ENCODE peak calls at places on chromosome 7, in six cellular contexts. G is hepatocyte, R is body of pancreas, T is IMR-90, I is heart right ventricle, A is uterus. C is an unnamed sample.

GRCh38 chr7:139681463-139681755 is 96.4 kb downstream of the HIPK2 start:
- DNase-seq in G (no peak), R (no peak), T (no peak), I (no peak), A (no peak), C (no peak)

GRCh38 chr7:41977165-41977651 is 259.8 kb downstream of the GLI3 start:
- DNase-seq in G (peak; percentile 64), R (peak; percentile 19), T (peak; percentile 75), I (peak; percentile 46), A (no peak), C (no peak)

GRCh38 chr7:129401968-129402860 is 32.0 kb upstream of the STRIP2 start:
- DNase-seq in G (no peak), R (no peak), T (no peak), I (no peak), A (no peak), C (no peak)

GRCh38 chr7:81030472-81030871 is 111.6 kb upstream of the SEMA3C start:
- DNase-seq in G (no peak), R (no peak), T (no peak), I (no peak), A (no peak), C (no peak)

GRCh38 chr7:74101061-74101681 is 17.6 kb downstream of the LIMK1 start:
- DNase-seq in G (no peak), R (no peak), T (no peak), I (no peak), A (no peak), C (no peak)

GRCh38 chr7:13032524-13032923 is 345.1 kb downstream of the ARL4A start:
- DNase-seq in G (no peak), R (peak; percentile 5), T (no peak), I (no peak), A (no peak), C (no peak)

GRCh38 chr7:149797771-149798170 is 24.4 kb upstream of the ZNF467 start:
- DNase-seq in G (no peak), R (no peak), T (no peak), I (no peak), A (no peak), C (no peak)

GRCh38 chr7:4683884-4684565 is 1.9 kb downstream of the FOXK1 start:
- DNase-seq in G (peak; percentile 58), R (peak; percentile 70), T (peak; percentile 87), I (peak; percentile 78), A (peak; percentile 42), C (no peak)

GRCh38 chr7:157707983-157708720 is 371.3 kb downstream of the DNAJB6 start:
- DNase-seq in G (no peak), R (no peak), T (no peak), I (no peak), A (no peak), C (no peak)

GRCh38 chr7:139948167-139948566 is 114.6 kb downstream of the PARP12 start:
- DNase-seq in G (no peak), R (no peak), T (no peak), I (no peak), A (no peak), C (no peak)

GRCh38 chr7:30041526-30042269 is 13.5 kb downstream of the PLEKHA8 start:
- DNase-seq in G (no peak), R (no peak), T (peak; percentile 10), I (no peak), A (no peak), C (no peak)

GRCh38 chr7:120995659-120996058 is 7.1 kb downstream of the CPED1 start:
- DNase-seq in G (no peak), R (no peak), T (no peak), I (no peak), A (no peak), C (no peak)

GRCh38 chr7:150927954-150928340 is 50.2 kb downstream of the KCNH2 start:
- DNase-seq in G (no peak), R (no peak), T (peak; percentile 7), I (no peak), A (no peak), C (no peak)

GRCh38 chr7:5088906-5089305 is 43.2 kb downstream of the RBAK start:
- DNase-seq in G (no peak), R (no peak), T (no peak), I (no peak), A (no peak), C (no peak)

GRCh38 chr7:111499027-111499426 is 63.3 kb downstream of the IMMP2L start:
- DNase-seq in G (no peak), R (no peak), T (peak; percentile 83), I (no peak), A (no peak), C (no peak)

GRCh38 chr7:44050121-44050914 is 5.8 kb downstream of the DBNL start:
- DNase-seq in G (no peak), R (no peak), T (no peak), I (no peak), A (no peak), C (no peak)

GRCh38 chr7:151413241-151413640 is 3.4 kb upstream of the WDR86 start:
- DNase-seq in G (no peak), R (no peak), T (no peak), I (no peak), A (no peak), C (no peak)

GRCh38 chr7:73871163-73872011 is 10.4 kb downstream of the TMEM270 start:
- DNase-seq in G (no peak), R (no peak), T (no peak), I (no peak), A (peak; percentile 58), C (no peak)

GRCh38 chr7:117755136-117755535 is 118.1 kb downstream of the CTTNBP2 start:
- DNase-seq in G (no peak), R (no peak), T (no peak), I (no peak), A (no peak), C (no peak)

GRCh38 chr7:1694551-1694950 is 24.5 kb downstream of the ELFN1 start:
- DNase-seq in G (no peak), R (no peak), T (no peak), I (no peak), A (no peak), C (no peak)

GRCh38 chr7:132065193-132065972 is 509.0 kb upstream of the PODXL start:
- DNase-seq in G (peak; percentile 83), R (no peak), T (peak; percentile 95), I (peak; percentile 63), A (peak; percentile 73), C (peak; percentile 83)

GRCh38 chr7:18497082-18497481 is 1.5 kb downstream of the HDAC9 start:
- DNase-seq in G (no peak), R (no peak), T (no peak), I (no peak), A (no peak), C (no peak)

GRCh38 chr7:28055161-28055544 is 125.4 kb downstream of the JAZF1 start:
- DNase-seq in G (no peak), R (no peak), T (peak; percentile 37), I (no peak), A (no peak), C (no peak)

GRCh38 chr7:116502201-116503096 is 2.9 kb downstream of the CAV2 start:
- DNase-seq in G (no peak), R (no peak), T (no peak), I (no peak), A (no peak), C (no peak)

GRCh38 chr7:116505823-116506222 is 6.3 kb downstream of the CAV2 start:
- DNase-seq in G (no peak), R (no peak), T (no peak), I (no peak), A (no peak), C (no peak)

GRCh38 chr7:116503835-116504234 is 4.3 kb downstream of the CAV2 start:
- DNase-seq in G (no peak), R (no peak), T (no peak), I (no peak), A (no peak), C (no peak)

GRCh38 chr7:116501425-116502167 is 2.1 kb downstream of the CAV2 start:
- DNase-seq in G (peak; percentile 35), R (peak; percentile 46), T (peak; percentile 76), I (peak; percentile 45), A (peak; percentile 17), C (no peak)

GRCh38 chr7:116505278-116505677 is 5.7 kb downstream of the CAV2 start:
- DNase-seq in G (no peak), R (no peak), T (no peak), I (no peak), A (no peak), C (no peak)
- H3K27ac ChIP-seq in G (no peak overlapping the region), R (no peak overlapping the region), T (no peak overlapping the region), I (peak overlapping the region; percentile 29), A (no peak overlapping the region), C (peak overlapping the region; percentile 98)

DNA sequence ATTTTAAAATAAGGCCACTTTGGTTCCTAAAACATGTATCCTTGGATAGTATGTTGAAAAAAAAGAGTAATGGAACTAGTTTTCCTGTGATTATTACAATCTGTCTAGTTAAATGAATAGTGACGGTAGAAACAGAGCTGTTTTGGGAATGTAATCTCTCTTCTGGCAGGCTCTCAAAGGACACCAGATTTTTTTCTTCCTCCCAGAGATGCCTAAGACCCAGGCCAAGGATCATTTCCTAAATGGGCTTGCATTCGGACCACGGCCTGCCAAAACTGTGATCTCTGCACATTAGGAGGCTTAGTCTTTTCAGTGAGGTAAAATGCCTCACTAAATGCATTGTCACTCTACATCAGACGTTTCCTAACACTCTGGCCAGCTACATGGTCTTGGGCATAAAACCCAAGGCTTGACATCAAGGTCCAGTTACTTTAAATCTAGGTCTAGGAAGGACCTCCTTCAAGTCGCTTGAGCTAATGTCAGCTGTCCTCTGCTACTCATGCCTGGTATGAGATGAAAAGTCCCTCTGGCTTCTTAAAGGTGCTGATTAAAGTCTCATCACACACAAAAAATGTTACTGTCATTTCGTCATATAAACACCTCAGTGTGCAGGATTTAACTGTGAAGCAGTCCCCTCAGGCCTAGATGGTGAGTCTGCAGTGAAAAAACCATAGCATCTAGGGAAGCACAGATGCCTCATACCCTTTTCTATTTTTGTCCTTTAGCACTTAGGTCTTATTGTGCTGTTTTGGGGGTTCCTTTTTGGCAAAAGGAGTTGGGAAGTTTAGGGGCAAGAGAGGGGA is 47.7 kb downstream of the DLD start:
- DNase-seq in G (no peak), R (no peak), T (no peak), I (peak; percentile 61), A (peak; percentile 66), C (peak; percentile 72)
- H3K4me3 ChIP-seq in G (no peak overlapping the region), R (no peak overlapping the region), T (no peak overlapping the region), I (no peak overlapping the region), A (no peak overlapping the region), C (no peak overlapping the region)

DNA sequence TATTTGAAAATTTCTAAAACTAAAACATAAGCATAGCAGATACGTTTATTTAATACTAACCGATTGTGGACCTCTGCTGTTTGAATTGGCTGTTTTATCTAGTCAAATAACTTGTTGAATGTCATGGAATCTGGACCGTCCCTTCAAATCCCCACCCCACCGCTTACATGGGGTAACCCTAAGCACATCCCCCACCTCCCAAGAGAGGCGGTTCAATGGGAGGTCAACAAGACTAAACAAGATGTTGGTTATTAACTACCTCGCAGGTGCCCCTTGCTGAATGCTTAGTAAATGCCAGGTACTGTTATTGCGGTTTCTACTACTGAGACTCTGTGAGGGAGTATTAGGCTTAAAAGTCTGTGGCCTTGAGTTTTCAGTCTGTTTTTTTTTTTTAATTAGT is 70.9 kb downstream of the DAGLB start:
- DNase-seq in G (peak; percentile 45), R (no peak), T (no peak), I (no peak), A (no peak), C (no peak)
- H3K4me1 ChIP-seq in G (peaks cover 14% of the 10 kb centered on the region), R (peaks cover 59% of the 10 kb centered on the region), T (peaks cover 7% of the 10 kb centered on the region), I (peaks cover 65% of the 10 kb centered on the region), A (peaks cover 28% of the 10 kb centered on the region), C (peaks cover 59% of the 10 kb centered on the region)

DNA sequence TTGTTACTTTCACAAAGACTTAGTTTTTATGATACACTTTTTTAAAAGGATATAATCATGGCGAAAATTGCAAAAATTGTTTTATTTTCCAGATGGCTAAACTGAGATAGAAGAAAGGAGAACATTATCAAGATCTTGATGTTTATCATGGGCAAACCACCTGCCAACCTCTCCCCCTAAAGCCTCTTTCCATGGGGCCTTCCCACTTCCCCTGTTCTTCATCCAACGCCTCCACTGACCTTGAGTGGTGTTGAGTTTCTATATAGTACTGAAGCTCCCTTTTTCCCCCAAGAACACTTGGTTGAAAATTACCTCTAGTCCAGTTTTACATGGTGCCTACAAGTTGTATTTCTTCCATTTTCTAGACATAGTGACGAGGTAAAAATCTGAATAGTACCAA is 5.0 kb downstream of the CREB3L2 start:
- DNase-seq in G (no peak), R (no peak), T (no peak), I (no peak), A (no peak), C (no peak)
- H3K27ac ChIP-seq in G (no peak overlapping the region), R (no peak overlapping the region), T (no peak overlapping the region), I (peak overlapping the region; percentile 81), A (peak overlapping the region; percentile 94), C (peak overlapping the region; percentile 93)

C was measured in right atrium auricular region.